ENCODE peak calls at places on chromosome 14, in four cellular contexts. One of them, this sample, is unnamed.

GRCh38 chr14:103624860-103625259 is 4.2 kb upstream of the KLC1 start:
- DNase-seq in CD4-positive, alpha-beta memory T cell: no peak
- DNase-seq in left lung: peak
- DNase-seq in SJSA1: peak
- DNase-seq in this sample: peak

GRCh38 chr14:64196668-64197411 is 97.3 kb downstream of the ESR2 start:
- DNase-seq in left lung: peak
- DNase-seq in CD4-positive, alpha-beta memory T cell: peak
- DNase-seq in SJSA1: peak
- DNase-seq in this sample: no peak

GRCh38 chr14:50601405-50601804 is 41.5 kb downstream of the ATL1 start:
- DNase-seq in CD4-positive, alpha-beta memory T cell: no peak
- DNase-seq in SJSA1: no peak
- DNase-seq in left lung: no peak
- DNase-seq in this sample: no peak

GRCh38 chr14:74616996-74617700 is 5.1 kb upstream of the LTBP2 start:
- DNase-seq in SJSA1: no peak
- DNase-seq in CD4-positive, alpha-beta memory T cell: no peak
- DNase-seq in left lung: peak
- DNase-seq in this sample: no peak

GRCh38 chr14:96502621-96503251 is 554 bp downstream of the PAPOLA start:
- DNase-seq in CD4-positive, alpha-beta memory T cell: no peak
- DNase-seq in left lung: peak
- DNase-seq in SJSA1: no peak
- DNase-seq in this sample: peak

GRCh38 chr14:70289138-70289537 is 70.3 kb downstream of the COX16 start:
- DNase-seq in CD4-positive, alpha-beta memory T cell: peak
- DNase-seq in SJSA1: no peak
- DNase-seq in left lung: no peak
- DNase-seq in this sample: no peak

GRCh38 chr14:29810657-29811056 is 117.0 kb downstream of the PRKD1 start:
- DNase-seq in left lung: no peak
- DNase-seq in CD4-positive, alpha-beta memory T cell: no peak
- DNase-seq in SJSA1: no peak
- DNase-seq in this sample: no peak

GRCh38 chr14:96122496-96122895 is 82.1 kb upstream of the BDKRB2 start:
- DNase-seq in CD4-positive, alpha-beta memory T cell: no peak
- DNase-seq in SJSA1: peak
- DNase-seq in left lung: no peak
- DNase-seq in this sample: peak

GRCh38 chr14:89576960-89577359 is 159.9 kb upstream of the FOXN3 start:
- DNase-seq in left lung: no peak
- DNase-seq in SJSA1: no peak
- DNase-seq in CD4-positive, alpha-beta memory T cell: no peak
- DNase-seq in this sample: no peak

GRCh38 chr14:100727565-100728240 is 1.0 kb downstream of the DLK1 start:
- DNase-seq in CD4-positive, alpha-beta memory T cell: no peak
- DNase-seq in SJSA1: no peak
- DNase-seq in left lung: no peak
- DNase-seq in this sample: no peak

GRCh38 chr14:38342803-38343202 is 86.9 kb upstream of the CLEC14A start:
- DNase-seq in left lung: no peak
- DNase-seq in SJSA1: peak
- DNase-seq in CD4-positive, alpha-beta memory T cell: no peak
- DNase-seq in this sample: no peak

GRCh38 chr14:31106768-31107167 is 80.6 kb upstream of the STRN3 start:
- DNase-seq in SJSA1: no peak
- DNase-seq in left lung: no peak
- DNase-seq in CD4-positive, alpha-beta memory T cell: no peak
- DNase-seq in this sample: no peak

GRCh38 chr14:99387880-99388279 is 92.8 kb downstream of the SETD3 start:
- DNase-seq in SJSA1: no peak
- DNase-seq in left lung: no peak
- DNase-seq in CD4-positive, alpha-beta memory T cell: no peak
- DNase-seq in this sample: no peak

GRCh38 chr14:50763386-50764007 is 67.5 kb downstream of the NIN start:
- DNase-seq in left lung: no peak
- DNase-seq in SJSA1: peak
- DNase-seq in CD4-positive, alpha-beta memory T cell: no peak
- DNase-seq in this sample: no peak

GRCh38 chr14:64645220-64645891 is 58.9 kb upstream of the PLEKHG3 start:
- DNase-seq in CD4-positive, alpha-beta memory T cell: no peak
- DNase-seq in SJSA1: peak
- DNase-seq in left lung: no peak
- DNase-seq in this sample: no peak

GRCh38 chr14:25237845-25238244 is 187.9 kb upstream of the STXBP6 start:
- DNase-seq in left lung: no peak
- DNase-seq in CD4-positive, alpha-beta memory T cell: no peak
- DNase-seq in SJSA1: no peak
- DNase-seq in this sample: peak

GRCh38 chr14:51981218-51981854 is 8.0 kb upstream of the RTRAF start:
- DNase-seq in SJSA1: no peak
- DNase-seq in left lung: no peak
- DNase-seq in CD4-positive, alpha-beta memory T cell: no peak
- DNase-seq in this sample: no peak

GRCh38 chr14:70909788-70910614 is 2.7 kb downstream of the PCNX1 start:
- DNase-seq in left lung: no peak
- DNase-seq in CD4-positive, alpha-beta memory T cell: no peak
- DNase-seq in SJSA1: no peak
- DNase-seq in this sample: no peak

GRCh38 chr14:21231020-21231652 is 38.1 kb downstream of the HNRNPC start:
- DNase-seq in CD4-positive, alpha-beta memory T cell: peak
- DNase-seq in SJSA1: no peak
- DNase-seq in left lung: no peak
- DNase-seq in this sample: no peak

GRCh38 chr14:65750906-65751305 is 338.4 kb downstream of the FUT8 start:
- DNase-seq in left lung: no peak
- DNase-seq in CD4-positive, alpha-beta memory T cell: no peak
- DNase-seq in SJSA1: no peak
- DNase-seq in this sample: no peak

GRCh38 chr14:25090716-25091454 is 40.9 kb upstream of the STXBP6 start:
- DNase-seq in SJSA1: peak
- DNase-seq in left lung: no peak
- DNase-seq in CD4-positive, alpha-beta memory T cell: no peak
- DNase-seq in this sample: peak

GRCh38 chr14:104925214-104925899 is 678 bp downstream of the PLD4 start:
- DNase-seq in SJSA1: no peak
- DNase-seq in CD4-positive, alpha-beta memory T cell: no peak
- DNase-seq in left lung: no peak
- DNase-seq in this sample: no peak

GRCh38 chr14:104054222-104054905 is 31.1 kb upstream of the ASPG start:
- DNase-seq in left lung: no peak
- DNase-seq in SJSA1: no peak
- DNase-seq in CD4-positive, alpha-beta memory T cell: no peak
- DNase-seq in this sample: no peak

GRCh38 chr14:37709419-37710195 is 114.2 kb downstream of the TTC6 start:
- DNase-seq in SJSA1: no peak
- DNase-seq in CD4-positive, alpha-beta memory T cell: no peak
- DNase-seq in left lung: no peak
- DNase-seq in this sample: no peak

GRCh38 chr14:103594265-103594664 is 31.5 kb downstream of the COA8 start:
- DNase-seq in CD4-positive, alpha-beta memory T cell: no peak
- DNase-seq in SJSA1: no peak
- DNase-seq in left lung: no peak
- DNase-seq in this sample: no peak

GRCh38 chr14:94342334-94342934 is 19.3 kb upstream of the SERPINA6 start:
- DNase-seq in CD4-positive, alpha-beta memory T cell: no peak
- DNase-seq in left lung: no peak
- DNase-seq in SJSA1: peak
- DNase-seq in this sample: peak

GRCh38 chr14:37602605-37603453 is 7.4 kb downstream of the TTC6 start:
- DNase-seq in SJSA1: no peak
- DNase-seq in CD4-positive, alpha-beta memory T cell: no peak
- DNase-seq in left lung: no peak
- DNase-seq in this sample: peak

GRCh38 chr14:95683793-95684192 is 2.4 kb upstream of the TCL1B start:
- DNase-seq in left lung: no peak
- DNase-seq in SJSA1: no peak
- DNase-seq in CD4-positive, alpha-beta memory T cell: peak
- DNase-seq in this sample: peak

GRCh38 chr14:71022939-71023338 is 115.7 kb downstream of the PCNX1 start:
- DNase-seq in SJSA1: no peak
- DNase-seq in CD4-positive, alpha-beta memory T cell: no peak
- DNase-seq in left lung: no peak
- DNase-seq in this sample: no peak

GRCh38 chr14:57418999-57419398 is 28.6 kb downstream of the NAA30 start:
- DNase-seq in SJSA1: no peak
- DNase-seq in CD4-positive, alpha-beta memory T cell: no peak
- DNase-seq in left lung: no peak
- DNase-seq in this sample: no peak

DNA sequence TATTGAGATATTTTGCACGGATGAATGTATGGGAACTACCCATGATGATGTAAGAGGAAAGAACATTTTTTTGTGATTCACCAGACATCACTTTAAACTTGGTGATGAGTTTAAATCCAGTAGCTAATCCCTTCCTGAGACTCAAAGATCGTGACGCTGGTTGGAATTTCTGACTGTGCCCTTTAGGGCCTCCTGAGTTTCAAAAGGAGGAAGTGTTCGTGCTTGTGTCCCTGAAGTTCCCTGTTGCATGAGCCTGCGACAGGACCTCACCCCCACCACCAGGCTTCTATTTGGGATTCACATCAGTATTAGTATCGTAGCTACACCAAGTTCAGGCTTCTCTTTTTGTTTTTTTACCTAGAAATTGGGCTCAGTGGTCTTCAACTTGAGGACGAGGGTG is 18.5 kb upstream of the RIN3 start:
- DNase-seq in left lung: no peak
- DNase-seq in SJSA1: no peak
- DNase-seq in CD4-positive, alpha-beta memory T cell: no peak
- DNase-seq in this sample: no peak
- H3K27ac ChIP-seq in left lung: peak
- H3K27ac ChIP-seq in SJSA1: no peak
- H3K27ac ChIP-seq in CD4-positive, alpha-beta memory T cell: no peak
- H3K27ac ChIP-seq in this sample: no peak

GRCh38 chr14:56004807-56005579 is 113.2 kb upstream of the PELI2 start:
- DNase-seq in CD4-positive, alpha-beta memory T cell: peak
- DNase-seq in SJSA1: peak
- DNase-seq in left lung: no peak
- DNase-seq in this sample: peak

GRCh38 chr14:56002876-56003625 is 115.2 kb upstream of the PELI2 start:
- DNase-seq in SJSA1: no peak
- DNase-seq in left lung: no peak
- DNase-seq in CD4-positive, alpha-beta memory T cell: peak
- DNase-seq in this sample: no peak

GRCh38 chr14:56002316-56002715 is 115.9 kb upstream of the PELI2 start:
- DNase-seq in SJSA1: peak
- DNase-seq in CD4-positive, alpha-beta memory T cell: no peak
- DNase-seq in left lung: no peak
- DNase-seq in this sample: no peak

GRCh38 chr14:56005580-56006053 is 112.6 kb upstream of the PELI2 start:
- DNase-seq in left lung: no peak
- DNase-seq in CD4-positive, alpha-beta memory T cell: no peak
- DNase-seq in SJSA1: no peak
- DNase-seq in this sample: no peak

DNA sequence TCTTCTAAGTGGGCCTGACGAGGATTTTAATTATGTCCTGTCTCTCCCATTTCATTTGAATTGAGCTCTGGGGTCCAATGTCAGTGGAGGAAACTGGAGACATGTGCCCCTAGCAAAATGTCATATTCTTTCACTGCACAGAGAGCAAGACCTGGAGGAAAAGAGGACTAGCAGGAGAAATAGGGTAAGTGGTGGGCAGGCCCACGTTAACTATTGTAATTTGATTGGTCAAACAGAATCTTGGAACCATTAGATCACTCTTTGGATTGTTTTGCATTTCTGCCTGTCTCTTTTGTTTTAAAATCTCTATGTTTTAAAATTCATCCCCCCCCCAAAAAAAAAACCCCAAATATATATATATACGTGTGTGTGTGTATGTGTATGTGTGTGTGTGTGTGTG is 113.9 kb upstream of the PELI2 start:
- DNase-seq in SJSA1: no peak
- DNase-seq in left lung: no peak
- DNase-seq in CD4-positive, alpha-beta memory T cell: no peak
- DNase-seq in this sample: no peak
- H3K27ac ChIP-seq in SJSA1: peak
- H3K27ac ChIP-seq in left lung: no peak
- H3K27ac ChIP-seq in CD4-positive, alpha-beta memory T cell: no peak
- H3K27ac ChIP-seq in this sample: no peak

DNA sequence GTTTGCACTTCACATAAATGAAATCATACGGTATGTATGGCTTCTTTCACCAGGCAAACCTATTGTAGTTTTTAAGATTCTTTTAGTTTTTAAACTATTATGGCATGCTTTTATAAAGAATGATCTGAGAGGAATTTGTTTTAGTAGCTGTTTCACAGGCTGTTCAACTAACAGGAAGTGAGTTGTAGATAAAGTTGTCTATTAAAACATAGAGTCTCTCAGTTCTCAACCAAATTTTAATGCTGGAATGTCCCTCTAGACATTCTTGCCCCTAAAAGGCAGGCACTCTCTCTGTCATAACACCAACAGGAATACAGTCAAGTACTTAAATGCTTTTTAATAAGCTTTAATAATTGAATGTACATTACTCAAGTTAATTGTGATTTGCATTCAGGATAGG is 102.7 kb upstream of the DACT1 start:
- DNase-seq in SJSA1: peak
- DNase-seq in CD4-positive, alpha-beta memory T cell: no peak
- DNase-seq in left lung: no peak
- DNase-seq in this sample: no peak
- H3K27ac ChIP-seq in SJSA1: peak
- H3K27ac ChIP-seq in CD4-positive, alpha-beta memory T cell: no peak
- H3K27ac ChIP-seq in left lung: no peak
- H3K27ac ChIP-seq in this sample: no peak

DNA sequence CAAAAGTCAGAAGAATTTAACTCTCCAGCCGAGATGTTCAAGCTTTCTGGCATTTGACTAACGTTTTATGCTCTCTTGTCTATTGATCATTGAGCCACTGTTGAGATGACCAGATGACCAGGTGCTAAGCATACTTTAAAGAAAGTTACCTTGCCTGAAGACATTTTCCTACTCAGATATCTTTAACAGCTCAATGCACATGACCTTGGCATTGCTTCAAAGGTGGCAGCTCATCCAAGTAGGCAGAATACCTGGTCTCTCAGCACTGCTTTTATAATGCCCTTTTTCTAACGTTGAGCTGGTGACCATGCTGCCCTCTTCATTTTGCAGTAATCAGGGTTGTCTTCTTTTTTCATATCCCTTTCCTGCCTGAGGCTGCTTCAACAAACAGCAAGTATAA is 358.1 kb downstream of the RAD51B start:
- DNase-seq in CD4-positive, alpha-beta memory T cell: no peak
- DNase-seq in SJSA1: no peak
- DNase-seq in left lung: no peak
- DNase-seq in this sample: no peak
- H3K27ac ChIP-seq in CD4-positive, alpha-beta memory T cell: no peak
- H3K27ac ChIP-seq in SJSA1: no peak
- H3K27ac ChIP-seq in left lung: no peak
- H3K27ac ChIP-seq in this sample: no peak

DNA sequence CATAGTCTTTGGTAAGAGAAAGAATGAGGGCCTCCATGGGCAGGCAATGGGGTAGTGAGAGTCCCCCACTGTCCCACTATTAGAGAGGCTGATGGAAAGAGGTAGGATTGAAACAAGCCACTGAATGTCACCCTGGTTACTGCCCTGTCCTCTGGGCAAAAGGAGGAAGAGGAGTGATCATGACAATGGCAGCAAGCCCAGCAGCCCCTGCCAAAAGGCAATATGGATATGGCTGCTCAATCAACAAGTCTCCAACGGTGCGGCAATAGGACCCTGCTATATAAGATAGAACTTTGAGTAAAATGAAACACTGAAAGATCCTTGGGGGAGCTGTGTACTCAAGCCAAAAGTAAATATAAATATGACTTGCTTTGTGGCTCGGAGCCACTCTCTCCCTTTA is 6.1 kb downstream of the POMT2 start:
- DNase-seq in left lung: no peak
- DNase-seq in SJSA1: no peak
- DNase-seq in CD4-positive, alpha-beta memory T cell: no peak
- DNase-seq in this sample: no peak
- H3K27ac ChIP-seq in left lung: no peak
- H3K27ac ChIP-seq in SJSA1: peak
- H3K27ac ChIP-seq in CD4-positive, alpha-beta memory T cell: no peak
- H3K27ac ChIP-seq in this sample: no peak

This sample was measured in colonic mucosa.